ENCODE peak calls at places on chromosomes 12 and 14, in seven cellular contexts. K is tibial artery; R is left ventricle myocardium inferior; A is heart right ventricle; L is BE2C; F is GM23338; C is effector memory CD4-positive, alpha-beta T cell. H is an unnamed sample.
A peak's percentile ranks its signal among the peaks of the same experiment; 100 is the strongest.

GRCh38 chr14:85528882-85529585 is 910 bp upstream of the FLRT2 start:
- DNase-seq in K (no peak), R (no peak), A (no peak), L (no peak), F (peak; percentile 25), C (no peak), H (no peak)

GRCh38 chr14:30375280-30375892 is 183.6 kb upstream of the G2E3 start:
- DNase-seq in K (peak; percentile 59), R (peak; percentile 47), A (peak; percentile 30), L (peak; percentile 65), F (peak; percentile 81), C (peak; percentile 8), H (peak; percentile 66)

GRCh38 chr12:132084681-132085635 is 59.2 kb downstream of the DDX51 start:
- DNase-seq in K (peak; percentile 54), R (peak; percentile 71), A (peak; percentile 73), L (peak; percentile 84), F (peak; percentile 84), C (peak; percentile 58), H (peak; percentile 74)

GRCh38 chr14:104143521-104144452 is 5.4 kb downstream of the KIF26A start:
- DNase-seq in K (no peak), R (no peak), A (no peak), L (peak; percentile 16), F (no peak), C (no peak), H (no peak)

GRCh38 chr14:23922545-23922944 is 31.0 kb upstream of the DHRS4 start:
- DNase-seq in K (no peak), R (no peak), A (no peak), L (no peak), F (no peak), C (no peak), H (no peak)

GRCh38 chr12:37543966-37544668 is 772.5 kb upstream of the ALG10B start:
- DNase-seq in K (no peak), R (no peak), A (no peak), L (no peak), F (no peak), C (no peak), H (no peak)

GRCh38 chr12:1799068-1799881 is 21.1 kb upstream of the LRTM2 start:
- DNase-seq in K (no peak), R (no peak), A (no peak), L (no peak), F (no peak), C (no peak), H (no peak)

GRCh38 chr12:13099066-13099909 is 4.2 kb downstream of the GSG1 start:
- DNase-seq in K (peak; percentile 51), R (no peak), A (peak; percentile 60), L (no peak), F (no peak), C (no peak), H (no peak)

GRCh38 chr12:92144631-92145480 is 790 bp downstream of the BTG1 start:
- DNase-seq in K (peak; percentile 58), R (peak; percentile 44), A (peak; percentile 57), L (peak; percentile 58), F (peak; percentile 40), C (peak; percentile 31), H (peak; percentile 78)

GRCh38 chr12:128807161-128807724 is 16.5 kb downstream of the SLC15A4 start:
- DNase-seq in K (peak; percentile 39), R (no peak), A (no peak), L (no peak), F (no peak), C (no peak), H (no peak)

GRCh38 chr12:111975161-111975931 is 37.6 kb downstream of the TMEM116 start:
- DNase-seq in K (no peak), R (no peak), A (no peak), L (no peak), F (no peak), C (no peak), H (no peak)

GRCh38 chr14:76956253-76957090 is 72.0 kb downstream of the IRF2BPL start:
- DNase-seq in K (peak; percentile 91), R (peak; percentile 88), A (peak; percentile 92), L (peak; percentile 97), F (peak; percentile 98), C (peak; percentile 85), H (peak; percentile 93)

GRCh38 chr14:21044106-21044618 is 2.0 kb downstream of the RNASE7 start:
- DNase-seq in K (no peak), R (peak; percentile 27), A (no peak), L (peak; percentile 93), F (no peak), C (no peak), H (no peak)

DNA sequence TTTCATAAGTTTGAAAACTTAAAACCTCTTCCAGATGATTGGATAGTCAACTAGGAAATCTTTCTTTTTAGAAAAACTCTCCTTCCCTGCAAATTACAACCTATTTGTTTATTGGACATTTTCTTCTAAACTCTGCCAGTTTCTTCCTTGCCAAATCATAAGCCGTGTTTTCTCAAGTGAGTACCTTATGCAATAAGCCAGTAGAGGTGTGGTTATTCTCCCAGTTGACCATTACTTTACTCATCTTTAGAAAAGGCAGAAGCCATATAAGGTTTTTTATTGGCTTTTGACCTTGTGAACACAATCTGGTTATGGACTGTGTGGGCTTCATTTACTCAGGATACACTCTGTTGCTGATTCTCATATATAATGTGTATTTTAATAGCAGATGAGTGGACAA is 14.6 kb downstream of the ACTR6 start:
- DNase-seq in K (no peak), R (no peak), A (no peak), L (no peak), F (no peak), C (no peak), H (no peak)
- H3K4me1 ChIP-seq in K (no peaks in the 10 kb centered on the region), R (no peaks in the 10 kb centered on the region), A (no peaks in the 10 kb centered on the region), L (no peaks in the 10 kb centered on the region), F (no peaks in the 10 kb centered on the region), C (no peaks in the 10 kb centered on the region), H (no peaks in the 10 kb centered on the region)

GRCh38 chr12:6360578-6361490 is 14.5 kb downstream of the SCNN1A start:
- DNase-seq in K (no peak), R (no peak), A (no peak), L (no peak), F (no peak), C (no peak), H (no peak)
- H3K4me1 ChIP-seq in K (peaks cover 7% of the 10 kb centered on the region), R (peaks cover 17% of the 10 kb centered on the region), A (peaks cover 16% of the 10 kb centered on the region), L (no peaks in the 10 kb centered on the region), F (peaks cover 3% of the 10 kb centered on the region), C (peaks cover 12% of the 10 kb centered on the region), H (peaks cover 23% of the 10 kb centered on the region)

GRCh38 chr14:95315156-95315555 is 4.6 kb downstream of the CLMN start:
- DNase-seq in K (no peak), R (no peak), A (no peak), L (no peak), F (no peak), C (no peak), H (no peak)

GRCh38 chr14:95313246-95313645 is 6.5 kb downstream of the CLMN start:
- DNase-seq in K (no peak), R (no peak), A (no peak), L (no peak), F (no peak), C (no peak), H (no peak)

GRCh38 chr14:95315579-95315978 is 4.1 kb downstream of the CLMN start:
- DNase-seq in K (no peak), R (no peak), A (no peak), L (no peak), F (no peak), C (no peak), H (no peak)

GRCh38 chr14:95313707-95314106 is 6.0 kb downstream of the CLMN start:
- DNase-seq in K (peak; percentile 84), R (peak; percentile 60), A (peak; percentile 38), L (no peak), F (no peak), C (no peak), H (peak; percentile 82)

DNA sequence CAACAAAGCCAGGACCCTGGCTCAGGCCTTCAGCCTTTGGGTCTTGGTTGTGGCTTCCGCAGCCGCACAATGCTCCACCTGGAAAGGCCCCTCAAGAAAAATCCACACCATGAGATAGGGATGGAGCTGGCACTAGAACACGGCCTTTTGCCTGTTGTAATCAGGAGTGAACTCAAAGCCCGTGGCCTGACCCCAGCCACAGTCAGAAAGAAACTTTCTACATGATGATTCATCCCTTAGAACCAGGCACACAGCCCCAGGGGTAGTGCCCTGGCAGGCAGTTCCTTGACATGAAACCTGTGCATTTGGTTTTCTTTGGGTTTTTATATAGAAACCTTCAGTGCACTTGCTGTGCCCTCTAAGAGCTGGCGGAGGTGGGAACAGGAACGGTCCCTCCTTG is 5.1 kb downstream of the CLMN start:
- DNase-seq in K (peak; percentile 45), R (no peak), A (no peak), L (peak; percentile 66), F (no peak), C (no peak), H (no peak)
- H3K4me1 ChIP-seq in K (peaks cover 11% of the 10 kb centered on the region), R (peaks cover 78% of the 10 kb centered on the region), A (peaks cover 12% of the 10 kb centered on the region), L (peaks cover 12% of the 10 kb centered on the region), F (peaks cover 4% of the 10 kb centered on the region), C (peaks cover 11% of the 10 kb centered on the region), H (peaks cover 39% of the 10 kb centered on the region)

GRCh38 chr12:50186667-50187066 is 19.5 kb upstream of the CERS5 start:
- DNase-seq in K (no peak), R (no peak), A (no peak), L (no peak), F (no peak), C (no peak), H (no peak)

GRCh38 chr12:50187084-50187900 is 20.1 kb upstream of the CERS5 start:
- DNase-seq in K (no peak), R (no peak), A (no peak), L (no peak), F (no peak), C (no peak), H (no peak)

GRCh38 chr12:50188875-50189575 is 21.9 kb upstream of the CERS5 start:
- DNase-seq in K (no peak), R (no peak), A (no peak), L (no peak), F (no peak), C (no peak), H (no peak)

GRCh38 chr12:50185975-50186663 is 18.9 kb upstream of the CERS5 start:
- DNase-seq in K (no peak), R (no peak), A (no peak), L (no peak), F (no peak), C (no peak), H (no peak)

GRCh38 chr12:50188280-50188781 is 21.2 kb upstream of the CERS5 start:
- DNase-seq in K (peak; percentile 60), R (no peak), A (no peak), L (no peak), F (no peak), C (no peak), H (no peak)
- H3K4me1 ChIP-seq in K (peaks cover 40% of the 10 kb centered on the region), R (peaks cover 43% of the 10 kb centered on the region), A (peaks cover 40% of the 10 kb centered on the region), L (no peaks in the 10 kb centered on the region), F (no peaks in the 10 kb centered on the region), C (peaks cover 8% of the 10 kb centered on the region), H (no peaks in the 10 kb centered on the region)

H was measured in right atrium auricular region.